ENCODE peak calls at places on chromosomes 6 and 20, in nine cellular contexts. J, P, Y, X, V, T, C, W and M are unnamed samples.
A peak's percentile ranks its signal among the peaks of the same experiment; 100 is the strongest.

GRCh38 chr6:73233048-73233447 is 7.8 kb upstream of the KHDC1L start:
- ATAC-seq in J (no peak), Y (no peak), W (no peak), V (no peak), T (no peak), P (no peak), C (no peak), X (no peak), M (no peak)

GRCh38 chr6:25519856-25520255 is 132.2 kb upstream of the SCGN start:
- ATAC-seq in J (no peak), P (no peak), C (no peak), T (no peak), X (no peak), W (no peak), Y (no peak), V (no peak), M (no peak)

GRCh38 chr6:19837511-19838441 is 606 bp downstream of the ID4 start:
- ATAC-seq in C (no peak), V (peak; percentile 16), W (peak; percentile 19), J (no peak), T (peak; percentile 46), P (no peak), X (no peak), Y (peak; percentile 46), M (no peak)

GRCh38 chr6:127716425-127716930 is 139.5 kb downstream of the C6orf58 start:
- ATAC-seq in P (no peak), X (no peak), Y (no peak), J (no peak), C (no peak), W (no peak), T (no peak), V (no peak), M (no peak)

GRCh38 chr6:108331982-108332381 is 37.1 kb downstream of the AFG1L start:
- ATAC-seq in X (no peak), J (no peak), W (no peak), C (no peak), T (no peak), Y (no peak), P (no peak), V (no peak), M (no peak)

GRCh38 chr6:144362042-144363018 is 77.2 kb downstream of the UTRN start:
- ATAC-seq in C (peak; percentile 70), J (no peak), T (peak; percentile 19), P (no peak), X (peak; percentile 65), Y (peak; percentile 62), W (peak; percentile 75), V (peak; percentile 18), M (peak; percentile 18)

GRCh38 chr6:144211160-144211559 is 60.8 kb downstream of the STX11 start:
- ATAC-seq in X (no peak), V (no peak), W (no peak), J (no peak), P (no peak), C (peak; percentile 15), Y (no peak), T (no peak), M (peak; percentile 45)

GRCh38 chr6:132919028-132919427 is 104.7 kb downstream of the RPS12 start:
- ATAC-seq in X (peak; percentile 38), T (no peak), Y (no peak), J (no peak), C (no peak), W (no peak), V (no peak), P (no peak), M (no peak)

GRCh38 chr6:33082702-33083101 is 6.9 kb downstream of the HLA-DPB1 start:
- ATAC-seq in X (no peak), W (no peak), Y (peak; percentile 92), P (no peak), J (no peak), C (peak; percentile 76), V (peak; percentile 70), T (peak; percentile 62), M (peak; percentile 77)

GRCh38 chr6:105263685-105264298 is 84.0 kb upstream of the POPDC3 start:
- ATAC-seq in V (no peak), C (peak; percentile 80), P (no peak), T (no peak), W (no peak), Y (no peak), X (no peak), J (no peak), M (peak; percentile 84)

GRCh38 chr20:53677447-53678314 is 84.0 kb upstream of the ZNF217 start:
- ATAC-seq in X (peak; percentile 78), P (peak; percentile 72), Y (peak; percentile 71), J (peak; percentile 71), V (peak; percentile 86), W (no peak), C (peak; percentile 36), T (no peak), M (no peak)

GRCh38 chr6:12311106-12311505 is 20.9 kb downstream of the EDN1 start:
- ATAC-seq in Y (peak; percentile 85), X (no peak), C (no peak), T (no peak), V (peak; percentile 76), P (no peak), W (no peak), J (no peak), M (no peak)

GRCh38 chr6:155213611-155214372 is 50.0 kb upstream of the CLDN20 start:
- ATAC-seq in T (no peak), P (no peak), W (no peak), X (peak; percentile 38), C (no peak), V (peak; percentile 24), Y (no peak), J (no peak), M (no peak)

GRCh38 chr6:119587537-119587936 is 238.0 kb upstream of the MAN1A1 start:
- ATAC-seq in J (no peak), V (no peak), X (no peak), C (no peak), T (no peak), W (no peak), P (no peak), Y (no peak), M (peak; percentile 24)

GRCh38 chr6:53064726-53065265 is 408 bp upstream of the FBXO9 start:
- ATAC-seq in V (peak; percentile 88), W (peak; percentile 93), X (peak; percentile 95), P (peak; percentile 85), T (peak; percentile 77), J (peak; percentile 77), C (peak; percentile 79), Y (peak; percentile 85), M (peak; percentile 83)

GRCh38 chr6:110233769-110234374 is 53.6 kb downstream of the CDC40 start:
- ATAC-seq in W (no peak), V (peak; percentile 34), J (no peak), Y (no peak), C (peak; percentile 85), P (peak; percentile 94), X (no peak), T (peak; percentile 40), M (peak; percentile 84)

GRCh38 chr6:1614767-1615650 is 5.3 kb downstream of the FOXC1 start:
- ATAC-seq in P (no peak), W (no peak), Y (no peak), X (no peak), T (no peak), J (peak; percentile 9), C (no peak), V (no peak), M (no peak)

GRCh38 chr20:58867211-58867610 is 14.7 kb downstream of the GNAS start:
- ATAC-seq in Y (no peak), W (peak; percentile 68), C (no peak), T (no peak), J (no peak), X (peak; percentile 93), V (no peak), P (no peak), M (no peak)

GRCh38 chr20:19378057-19378456 is 165.6 kb downstream of the SLC24A3 start:
- ATAC-seq in T (no peak), Y (no peak), C (no peak), P (no peak), V (no peak), J (no peak), X (no peak), W (no peak), M (no peak)

GRCh38 chr6:6646859-6647258 is 58.3 kb downstream of the LY86 start:
- ATAC-seq in P (no peak), T (no peak), V (no peak), W (no peak), J (no peak), C (no peak), X (no peak), Y (no peak), M (no peak)